ENCODE peak calls at places on chromosomes 16 and 17, in nine cellular contexts. M, K, L, U, A, D, J, X and O are unnamed samples.

GRCh38 chr17:6178959-6179358 is 108.8 kb downstream of the WSCD1 start:
- DNase-seq in U (no peak), M (no peak), J (no peak), K (no peak), D (no peak), X (no peak), A (no peak), L (no peak), O (no peak)

GRCh38 chr16:8376430-8376829 is 213.9 kb downstream of the TMEM114 start:
- DNase-seq in D (no peak), X (no peak), U (no peak), A (no peak), K (no peak), J (no peak), M (no peak), L (no peak), O (no peak)

GRCh38 chr17:35257080-35257701 is 14.3 kb downstream of the SLFN5 start:
- DNase-seq in D (no peak), L (no peak), U (peak), J (peak), M (no peak), X (no peak), A (no peak), K (no peak), O (no peak)

GRCh38 chr17:66301864-66302741 is at the start of gene PRKCA:
- DNase-seq in D (no peak), J (peak), X (no peak), K (peak), U (no peak), A (no peak), L (no peak), M (no peak), O (no peak)

GRCh38 chr17:13415877-13416416 is 185.8 kb downstream of the HS3ST3A1 start:
- DNase-seq in X (no peak), M (peak), D (no peak), K (no peak), U (no peak), A (no peak), J (peak), L (no peak), O (peak)

GRCh38 chr17:78390241-78391050 is 12.0 kb downstream of the PGS1 start:
- DNase-seq in L (peak), A (peak), M (peak), J (no peak), X (no peak), K (no peak), U (peak), D (no peak), O (peak)

GRCh38 chr16:75244844-75245758 is 6.3 kb downstream of the BCAR1 start:
- DNase-seq in A (peak), J (peak), L (peak), D (peak), X (peak), U (peak), M (peak), K (no peak), O (peak)

GRCh38 chr16:5015351-5015750 is 18.4 kb downstream of the NAGPA start:
- DNase-seq in K (no peak), X (no peak), M (no peak), L (no peak), U (no peak), D (no peak), J (no peak), A (no peak), O (no peak)

GRCh38 chr16:46632778-46633733 is 11.9 kb upstream of the SHCBP1 start:
- DNase-seq in L (no peak), X (no peak), U (no peak), D (peak), A (no peak), J (no peak), M (no peak), K (no peak), O (no peak)

GRCh38 chr17:74199306-74200092 is 4.0 kb upstream of the RPL38 start:
- DNase-seq in A (no peak), L (no peak), D (no peak), U (no peak), J (peak), X (no peak), K (peak), M (no peak), O (no peak)

GRCh38 chr16:88387941-88388627 is 5.3 kb downstream of the ZNF469 start:
- DNase-seq in M (no peak), D (no peak), A (no peak), X (no peak), U (no peak), K (no peak), L (no peak), J (peak), O (no peak)

DNA sequence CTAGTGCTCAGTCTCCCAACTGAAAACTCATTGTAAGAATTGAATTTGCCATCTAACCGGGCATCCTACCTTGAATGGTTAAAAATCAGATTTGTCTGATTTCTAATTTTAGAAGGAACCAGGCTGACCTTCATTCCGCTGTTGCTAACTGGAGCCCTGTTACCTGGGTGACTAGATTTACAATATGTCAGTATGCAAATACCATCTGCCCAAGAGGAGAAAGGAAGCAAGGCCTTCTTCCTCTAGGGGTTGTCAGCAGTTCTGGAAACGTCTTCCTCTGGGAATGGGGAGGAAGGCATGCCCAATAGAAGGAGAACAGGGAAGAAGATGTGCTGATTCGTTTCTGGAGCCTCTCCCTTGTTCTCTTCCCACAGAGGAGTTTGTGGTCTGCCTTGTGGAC is 137.9 kb downstream of the PITPNC1 start:
- DNase-seq in M (no peak), U (no peak), L (no peak), D (no peak), X (no peak), J (no peak), A (no peak), K (no peak), O (no peak)
- H3K4me3 ChIP-seq in M (no peak), U (no peak), L (no peak), D (no peak), X (no peak), J (no peak), A (no peak), K (no peak), O (no peak)

GRCh38 chr16:982152-983043 is 828 bp downstream of the SOX8 start:
- DNase-seq in L (no peak), A (no peak), U (no peak), M (no peak), K (no peak), X (no peak), D (no peak), J (no peak), O (no peak)
- H3K4me3 ChIP-seq in L (no peak), A (no peak), U (no peak), M (no peak), K (peak), X (peak), D (peak), J (peak), O (peak)

GRCh38 chr17:7574176-7574953 is 5.1 kb upstream of the CD68 start:
- DNase-seq in X (no peak), U (no peak), A (no peak), K (no peak), J (no peak), D (no peak), L (no peak), M (no peak), O (no peak)

GRCh38 chr17:7572338-7572587 is 7.2 kb upstream of the CD68 start:
- DNase-seq in K (no peak), M (no peak), D (no peak), X (no peak), L (no peak), U (no peak), A (peak), J (no peak), O (no peak)

GRCh38 chr17:7575481-7575883 is 4.0 kb upstream of the CD68 start:
- DNase-seq in K (no peak), M (no peak), A (no peak), D (no peak), L (no peak), J (no peak), U (no peak), X (no peak), O (no peak)

GRCh38 chr17:7572588-7573323 is 6.7 kb upstream of the CD68 start:
- DNase-seq in K (peak), X (peak), U (peak), M (peak), J (peak), A (no peak), L (peak), D (peak), O (peak)

GRCh38 chr17:7573324-7574080 is 5.9 kb upstream of the CD68 start:
- DNase-seq in M (peak), D (no peak), K (peak), J (peak), L (peak), A (peak), U (peak), X (no peak), O (peak)
- H3K4me3 ChIP-seq in M (peak), D (peak), K (peak), J (peak), L (peak), A (peak), U (peak), X (peak), O (peak)

GRCh38 chr16:78607022-78607421 is 507.6 kb downstream of the WWOX start:
- DNase-seq in U (no peak), M (no peak), A (no peak), X (no peak), K (no peak), J (no peak), D (no peak), L (no peak), O (no peak)

GRCh38 chr16:78607465-78607864 is 508.0 kb downstream of the WWOX start:
- DNase-seq in X (no peak), A (no peak), K (no peak), M (no peak), L (no peak), U (no peak), J (no peak), D (no peak), O (no peak)

GRCh38 chr16:78609542-78610253 is 510.2 kb downstream of the WWOX start:
- DNase-seq in K (no peak), A (no peak), X (no peak), U (no peak), M (no peak), J (no peak), L (no peak), D (no peak), O (no peak)

GRCh38 chr16:78606572-78606971 is 507.1 kb downstream of the WWOX start:
- DNase-seq in L (no peak), X (no peak), U (no peak), J (no peak), D (no peak), K (no peak), M (no peak), A (no peak), O (no peak)

DNA sequence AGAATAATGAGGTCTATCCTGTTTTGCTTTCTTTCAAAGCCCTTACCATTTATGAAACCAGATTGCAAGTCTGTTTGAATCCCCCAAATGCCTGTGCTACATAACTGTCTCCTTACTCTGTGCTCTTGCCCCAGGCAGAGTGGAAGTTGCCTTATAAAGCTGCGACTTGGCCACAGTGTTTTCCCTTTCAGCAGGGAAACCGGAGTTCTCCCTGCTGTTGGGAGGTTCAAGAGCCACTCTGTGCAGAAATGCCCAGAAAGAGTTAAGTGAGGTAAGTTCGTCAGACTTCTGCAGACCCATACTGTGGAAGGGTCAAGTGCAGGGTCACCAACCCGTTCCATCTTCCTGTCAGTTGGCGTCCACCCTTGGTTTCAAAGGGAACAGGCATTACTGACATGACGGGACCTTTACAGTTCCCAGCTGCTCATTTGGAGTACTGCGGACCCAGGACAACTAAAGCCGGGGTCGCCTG is 508.9 kb downstream of the WWOX start:
- DNase-seq in U (no peak), D (no peak), J (peak), X (no peak), A (no peak), M (no peak), L (no peak), K (no peak), O (no peak)
- H3K4me3 ChIP-seq in U (no peak), D (no peak), J (peak), X (no peak), A (no peak), M (no peak), L (no peak), K (no peak), O (no peak)

GRCh38 chr17:22310717-22311686 is 618.7 kb downstream of the KCNJ18 start:
- DNase-seq in D (no peak), X (no peak), K (no peak), M (no peak), L (no peak), U (no peak), J (no peak), A (no peak), O (no peak)
- H3K4me3 ChIP-seq in D (no peak), X (no peak), K (no peak), M (no peak), L (no peak), U (no peak), J (no peak), A (no peak), O (no peak)

GRCh38 chr16:275786-276232 is at the start of gene RGS11:
- DNase-seq in J (no peak), X (no peak), L (no peak), M (no peak), A (no peak), U (no peak), D (no peak), K (no peak), O (no peak)
- H3K4me3 ChIP-seq in J (peak), X (peak), L (peak), M (peak), A (peak), U (peak), D (peak), K (peak), O (peak)

DNA sequence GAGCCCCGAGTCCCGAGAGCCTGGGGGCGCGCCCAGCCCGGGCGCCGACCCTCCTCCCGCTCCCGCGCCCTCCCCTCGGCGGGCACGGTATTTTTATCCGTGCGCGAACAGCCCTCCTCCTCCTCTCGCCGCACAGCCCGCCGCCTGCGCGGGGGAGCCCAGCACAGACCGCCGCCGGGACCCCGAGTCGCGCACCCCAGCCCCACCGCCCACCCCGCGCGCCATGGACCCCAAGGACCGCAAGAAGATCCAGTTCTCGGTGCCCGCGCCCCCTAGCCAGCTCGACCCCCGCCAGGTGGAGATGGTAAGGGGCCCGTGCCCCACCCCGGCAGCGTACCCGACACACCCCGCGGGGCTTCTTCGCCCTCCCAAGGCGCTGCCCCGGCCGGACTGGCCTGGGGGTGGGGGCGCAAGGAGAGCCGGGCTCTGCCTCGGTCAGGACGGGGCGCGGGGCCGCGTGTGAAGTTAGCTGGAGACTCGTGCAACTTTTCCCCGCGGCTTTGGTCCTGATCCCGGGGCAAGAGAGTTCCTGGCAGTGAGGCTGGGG is 491 bp downstream of the PPP1R1B start:
- DNase-seq in U (no peak), K (no peak), J (no peak), M (no peak), A (no peak), D (no peak), L (no peak), X (no peak), O (no peak)
- H3K4me3 ChIP-seq in U (peak), K (peak), J (peak), M (peak), A (peak), D (peak), L (no peak), X (peak), O (peak)

GRCh38 chr16:73544266-73544665 is 496.3 kb upstream of the ZFHX3 start:
- DNase-seq in M (no peak), D (no peak), J (no peak), L (no peak), U (no peak), K (no peak), X (no peak), A (no peak), O (no peak)
- H3K4me3 ChIP-seq in M (no peak), D (peak), J (no peak), L (no peak), U (no peak), K (no peak), X (no peak), A (no peak), O (no peak)